ENCODE peak calls at places on chromosome 18, in four cellular contexts. One of them, this sample, is unnamed.

GRCh38 chr18:69408522-69408921 is 7.8 kb downstream of the DOK6 start:
- DNase-seq in CD8-positive, alpha-beta memory T cell: no peak
- DNase-seq in H54: no peak
- DNase-seq in myocyte: no peak
- DNase-seq in this sample: no peak

GRCh38 chr18:22559414-22560282 is 141.9 kb upstream of the CTAGE1 start:
- DNase-seq in CD8-positive, alpha-beta memory T cell: peak; percentile 19
- DNase-seq in H54: peak; percentile 40
- DNase-seq in myocyte: peak; percentile 48
- DNase-seq in this sample: peak; percentile 78

GRCh38 chr18:23250893-23251656 is 115.8 kb downstream of the CABLES1 start:
- DNase-seq in CD8-positive, alpha-beta memory T cell: no peak
- DNase-seq in H54: no peak
- DNase-seq in myocyte: no peak
- DNase-seq in this sample: no peak

GRCh38 chr18:79387214-79387613 is 8.5 kb upstream of the NFATC1 start:
- DNase-seq in CD8-positive, alpha-beta memory T cell: no peak
- DNase-seq in H54: no peak
- DNase-seq in myocyte: no peak
- DNase-seq in this sample: no peak

GRCh38 chr18:33115476-33115875 is 325.0 kb downstream of the CCDC178 start:
- DNase-seq in CD8-positive, alpha-beta memory T cell: no peak
- DNase-seq in H54: no peak
- DNase-seq in myocyte: no peak
- DNase-seq in this sample: no peak

GRCh38 chr18:31199190-31199769 is 36.6 kb upstream of the DSC1 start:
- DNase-seq in CD8-positive, alpha-beta memory T cell: no peak
- DNase-seq in H54: no peak
- DNase-seq in myocyte: no peak
- DNase-seq in this sample: no peak

GRCh38 chr18:12057419-12058039 is 36.1 kb upstream of the ANKRD62 start:
- DNase-seq in CD8-positive, alpha-beta memory T cell: no peak
- DNase-seq in H54: no peak
- DNase-seq in myocyte: no peak
- DNase-seq in this sample: no peak

GRCh38 chr18:59266019-59266369 is 7.3 kb downstream of the RAX start:
- DNase-seq in CD8-positive, alpha-beta memory T cell: no peak
- DNase-seq in H54: no peak
- DNase-seq in myocyte: no peak
- DNase-seq in this sample: no peak

GRCh38 chr18:63158676-63159291 is 160.8 kb downstream of the BCL2 start:
- DNase-seq in CD8-positive, alpha-beta memory T cell: no peak
- DNase-seq in H54: no peak
- DNase-seq in myocyte: no peak
- DNase-seq in this sample: no peak

GRCh38 chr18:22946841-22947240 is 13.7 kb downstream of the RBBP8 start:
- DNase-seq in CD8-positive, alpha-beta memory T cell: no peak
- DNase-seq in H54: no peak
- DNase-seq in myocyte: no peak
- DNase-seq in this sample: no peak

GRCh38 chr18:59623456-59624383 is 73.5 kb downstream of the CCBE1 start:
- DNase-seq in CD8-positive, alpha-beta memory T cell: no peak
- DNase-seq in H54: no peak
- DNase-seq in myocyte: no peak
- DNase-seq in this sample: no peak

GRCh38 chr18:22543764-22544163 is 126.0 kb upstream of the CTAGE1 start:
- DNase-seq in CD8-positive, alpha-beta memory T cell: no peak
- DNase-seq in H54: no peak
- DNase-seq in myocyte: no peak
- DNase-seq in this sample: no peak

GRCh38 chr18:48006415-48007175 is 76.1 kb upstream of the SMAD2 start:
- DNase-seq in CD8-positive, alpha-beta memory T cell: no peak
- DNase-seq in H54: no peak
- DNase-seq in myocyte: no peak
- DNase-seq in this sample: no peak

GRCh38 chr18:12597775-12598174 is 60.1 kb downstream of the SPIRE1 start:
- DNase-seq in CD8-positive, alpha-beta memory T cell: no peak
- DNase-seq in H54: peak; percentile 53
- DNase-seq in myocyte: peak; percentile 89
- DNase-seq in this sample: no peak

GRCh38 chr18:76443519-76444435 is 51.3 kb downstream of the ZNF516 start:
- DNase-seq in CD8-positive, alpha-beta memory T cell: no peak
- DNase-seq in H54: no peak
- DNase-seq in myocyte: no peak
- DNase-seq in this sample: no peak

GRCh38 chr18:63961430-63961980 is 8.4 kb upstream of the SERPINB8 start:
- DNase-seq in CD8-positive, alpha-beta memory T cell: no peak
- DNase-seq in H54: no peak
- DNase-seq in myocyte: no peak
- DNase-seq in this sample: no peak

GRCh38 chr18:7059276-7059675 is 58.3 kb downstream of the LAMA1 start:
- DNase-seq in CD8-positive, alpha-beta memory T cell: no peak
- DNase-seq in H54: no peak
- DNase-seq in myocyte: no peak
- DNase-seq in this sample: no peak

GRCh38 chr18:46502444-46502843 is 154.6 kb downstream of the LOXHD1 start:
- DNase-seq in CD8-positive, alpha-beta memory T cell: no peak
- DNase-seq in H54: no peak
- DNase-seq in myocyte: peak; percentile 14
- DNase-seq in this sample: no peak

GRCh38 chr18:799943-800342 is 12.1 kb downstream of the YES1 start:
- DNase-seq in CD8-positive, alpha-beta memory T cell: no peak
- DNase-seq in H54: no peak
- DNase-seq in myocyte: no peak
- DNase-seq in this sample: no peak

GRCh38 chr18:11324956-11325873 is 175.8 kb upstream of the PIEZO2 start:
- DNase-seq in CD8-positive, alpha-beta memory T cell: no peak
- DNase-seq in H54: no peak
- DNase-seq in myocyte: peak; percentile 79
- DNase-seq in this sample: no peak

GRCh38 chr18:76336241-76336640 is 158.8 kb downstream of the ZNF516 start:
- DNase-seq in CD8-positive, alpha-beta memory T cell: no peak
- DNase-seq in H54: no peak
- DNase-seq in myocyte: no peak
- DNase-seq in this sample: no peak

GRCh38 chr18:7105943-7106342 is 11.7 kb downstream of the LAMA1 start:
- DNase-seq in CD8-positive, alpha-beta memory T cell: no peak
- DNase-seq in H54: no peak
- DNase-seq in myocyte: no peak
- DNase-seq in this sample: no peak

GRCh38 chr18:79853993-79854364 is 56.2 kb downstream of the KCNG2 start:
- DNase-seq in CD8-positive, alpha-beta memory T cell: no peak
- DNase-seq in H54: no peak
- DNase-seq in myocyte: no peak
- DNase-seq in this sample: peak; percentile 22

GRCh38 chr18:9619545-9619944 is 5.2 kb upstream of the PPP4R1 start:
- DNase-seq in CD8-positive, alpha-beta memory T cell: no peak
- DNase-seq in H54: no peak
- DNase-seq in myocyte: no peak
- DNase-seq in this sample: no peak

GRCh38 chr18:3262234-3263171 is 570 bp downstream of the MYL12B start:
- DNase-seq in CD8-positive, alpha-beta memory T cell: peak; percentile 37
- DNase-seq in H54: peak; percentile 38
- DNase-seq in myocyte: no peak
- DNase-seq in this sample: peak; percentile 61

GRCh38 chr18:48765053-48765452 is 185.7 kb downstream of the SMAD7 start:
- DNase-seq in CD8-positive, alpha-beta memory T cell: no peak
- DNase-seq in H54: no peak
- DNase-seq in myocyte: no peak
- DNase-seq in this sample: no peak

GRCh38 chr18:10131783-10132381 is 218.1 kb downstream of the VAPA start:
- DNase-seq in CD8-positive, alpha-beta memory T cell: no peak
- DNase-seq in H54: no peak
- DNase-seq in myocyte: peak; percentile 41
- DNase-seq in this sample: no peak

GRCh38 chr18:51614967-51615571 is 417.6 kb upstream of the MEX3C start:
- DNase-seq in CD8-positive, alpha-beta memory T cell: no peak
- DNase-seq in H54: no peak
- DNase-seq in myocyte: no peak
- DNase-seq in this sample: no peak

GRCh38 chr18:10453885-10454772 is at the start of gene APCDD1:
- DNase-seq in CD8-positive, alpha-beta memory T cell: no peak
- DNase-seq in H54: no peak
- DNase-seq in myocyte: peak; percentile 52
- DNase-seq in this sample: no peak

GRCh38 chr18:10085405-10085804 is 171.6 kb downstream of the VAPA start:
- DNase-seq in CD8-positive, alpha-beta memory T cell: no peak
- DNase-seq in H54: no peak
- DNase-seq in myocyte: peak; percentile 45
- DNase-seq in this sample: no peak

GRCh38 chr18:70250781-70251180 is 38.1 kb upstream of the SOCS6 start:
- DNase-seq in CD8-positive, alpha-beta memory T cell: no peak
- DNase-seq in H54: no peak
- DNase-seq in myocyte: no peak
- DNase-seq in this sample: no peak

GRCh38 chr18:13139885-13140450 is 78.6 kb upstream of the LDLRAD4 start:
- DNase-seq in CD8-positive, alpha-beta memory T cell: no peak
- DNase-seq in H54: no peak
- DNase-seq in myocyte: no peak
- DNase-seq in this sample: no peak

GRCh38 chr18:8868276-8868675 is 162.9 kb downstream of the MTCL1 start:
- DNase-seq in CD8-positive, alpha-beta memory T cell: no peak
- DNase-seq in H54: no peak
- DNase-seq in myocyte: no peak
- DNase-seq in this sample: no peak

GRCh38 chr18:23405626-23406025 is 47.5 kb upstream of the RIOK3 start:
- DNase-seq in CD8-positive, alpha-beta memory T cell: no peak
- DNase-seq in H54: no peak
- DNase-seq in myocyte: no peak
- DNase-seq in this sample: no peak

GRCh38 chr18:79723628-79724027 is 44.0 kb downstream of the CTDP1 start:
- DNase-seq in CD8-positive, alpha-beta memory T cell: no peak
- DNase-seq in H54: no peak
- DNase-seq in myocyte: no peak
- DNase-seq in this sample: no peak

GRCh38 chr18:56815926-56816325 is 164.8 kb downstream of the WDR7 start:
- DNase-seq in CD8-positive, alpha-beta memory T cell: no peak
- DNase-seq in H54: no peak
- DNase-seq in myocyte: no peak
- DNase-seq in this sample: no peak

GRCh38 chr18:23824704-23825103 is 135.5 kb downstream of the LAMA3 start:
- DNase-seq in CD8-positive, alpha-beta memory T cell: no peak
- DNase-seq in H54: no peak
- DNase-seq in myocyte: no peak
- DNase-seq in this sample: no peak

GRCh38 chr18:36406805-36407204 is 109.3 kb downstream of the FHOD3 start:
- DNase-seq in CD8-positive, alpha-beta memory T cell: no peak
- DNase-seq in H54: no peak
- DNase-seq in myocyte: no peak
- DNase-seq in this sample: no peak

GRCh38 chr18:55790296-55790695 is 202.3 kb upstream of the TCF4 start:
- DNase-seq in CD8-positive, alpha-beta memory T cell: no peak
- DNase-seq in H54: no peak
- DNase-seq in myocyte: peak; percentile 39
- DNase-seq in this sample: no peak

This sample was measured in left lobe of liver.